ENCODE peak calls at places on chromosomes 11 and 22, in ten cellular contexts. Z is amniotic stem cell; B is NCI-H345; R is non-pigmented ciliary epithelial cell; Y is left kidney; O is nucleus accumbens; L is AG08395; Q is nephron progenitor cell; P is stimulated activated CD4-positive, alpha-beta T cell treated with anti-CD3 and anti-CD28 coated beads, Interleukin-12 subunit alpha, Interleukin-12 subunit beta, amount 100 ng/mL, for 48 hours; A is MCF 10A. N is an unnamed sample.

GRCh38 chr22:42296381-42296853 is 26.0 kb upstream of the TCF20 start:
- DNase-seq in Q (no peak), A (peak), L (no peak), B (peak), Y (no peak), Z (no peak), O (peak), P (no peak), R (no peak), N (no peak)

GRCh38 chr11:112085822-112086421 is 634 bp downstream of the TIMM8B start:
- DNase-seq in B (no peak), P (peak), O (peak), Z (no peak), R (no peak), L (peak), Q (no peak), Y (peak), A (peak), N (peak)

GRCh38 chr11:72618801-72619200 is 55.4 kb downstream of the PDE2A start:
- DNase-seq in A (no peak), O (no peak), Y (peak), B (no peak), Z (no peak), L (no peak), P (no peak), Q (no peak), R (no peak), N (no peak)

GRCh38 chr11:66026017-66026529 is at the start of gene CATSPER1:
- DNase-seq in L (no peak), Z (no peak), Q (no peak), R (no peak), A (no peak), P (no peak), B (no peak), O (no peak), Y (no peak), N (no peak)

GRCh38 chr11:1307998-1308744 is 1.3 kb downstream of the TOLLIP start:
- DNase-seq in Z (no peak), R (no peak), Q (no peak), A (no peak), L (peak), Y (no peak), B (no peak), O (no peak), P (no peak), N (no peak)

GRCh38 chr11:132632641-132633124 is 899.6 kb downstream of the OPCML start:
- DNase-seq in Z (peak), L (peak), O (no peak), Q (no peak), B (peak), Y (no peak), P (no peak), R (peak), A (peak), N (peak)

GRCh38 chr22:50245214-50246072 is 620 bp upstream of the TUBGCP6 start:
- DNase-seq in Z (no peak), O (no peak), A (no peak), B (peak), Q (no peak), P (no peak), L (no peak), Y (no peak), R (no peak), N (no peak)

GRCh38 chr11:123196060-123196714 is 1.1 kb upstream of the CLMP start:
- DNase-seq in O (no peak), A (no peak), Z (no peak), B (no peak), Q (peak), Y (no peak), R (no peak), L (no peak), P (no peak), N (peak)

GRCh38 chr22:44365832-44366231 is 53.1 kb upstream of the SHISAL1 start:
- DNase-seq in B (no peak), R (no peak), O (no peak), Q (no peak), L (no peak), A (no peak), P (no peak), Y (no peak), Z (no peak), N (no peak)

GRCh38 chr11:63837719-63838118 is 1.2 kb upstream of the MARK2 start:
- DNase-seq in Y (no peak), Q (no peak), Z (no peak), A (no peak), O (no peak), P (no peak), R (no peak), B (no peak), L (no peak), N (no peak)

GRCh38 chr22:30885001-30885366 is 83.6 kb downstream of the MORC2 start:
- DNase-seq in Q (no peak), P (no peak), B (no peak), L (no peak), Y (no peak), Z (no peak), R (no peak), O (no peak), A (no peak), N (no peak)

GRCh38 chr11:126172596-126173038 is 38.8 kb downstream of the RPUSD4 start:
- DNase-seq in B (no peak), A (no peak), L (peak), Q (no peak), Z (no peak), Y (no peak), O (no peak), R (no peak), P (no peak), N (no peak)

GRCh38 chr11:69647349-69647748 is 6.4 kb downstream of the CCND1 start:
- DNase-seq in L (no peak), Y (no peak), Q (no peak), R (no peak), A (no peak), P (no peak), B (no peak), Z (no peak), O (no peak), N (no peak)

GRCh38 chr22:47837703-47838102 is 1075.3 kb downstream of the TBC1D22A start:
- DNase-seq in R (no peak), Z (no peak), Y (no peak), B (peak), A (peak), P (no peak), Q (no peak), O (no peak), L (no peak), N (peak)